ENCODE peak calls at places on chromosomes 16 and 17, in four cellular contexts. One of them, this sample, is unnamed.
A peak's percentile ranks its signal among the peaks of the same experiment; 100 is the strongest.

GRCh38 chr16:89370081-89370511 is 120.3 kb downstream of the ANKRD11 start:
- DNase-seq in omental fat pad: no peak
- DNase-seq in HEK293T: no peak
- DNase-seq in OCI-LY7: no peak
- DNase-seq in this sample: no peak

GRCh38 chr17:65398036-65398787 is 163.2 kb downstream of the AXIN2 start:
- DNase-seq in HEK293T: no peak
- DNase-seq in omental fat pad: no peak
- DNase-seq in OCI-LY7: no peak
- DNase-seq in this sample: no peak

GRCh38 chr17:32541640-32542039 is 54.8 kb downstream of the CDK5R1 start:
- DNase-seq in omental fat pad: no peak
- DNase-seq in OCI-LY7: no peak
- DNase-seq in HEK293T: no peak
- DNase-seq in this sample: no peak

GRCh38 chr17:78316867-78317816 is 42.7 kb downstream of the SOCS3 start:
- DNase-seq in OCI-LY7: no peak
- DNase-seq in HEK293T: no peak
- DNase-seq in omental fat pad: no peak
- DNase-seq in this sample: no peak

GRCh38 chr16:5325932-5326331 is 228.3 kb upstream of the EEF2KMT start:
- DNase-seq in omental fat pad: no peak
- DNase-seq in OCI-LY7: no peak
- DNase-seq in HEK293T: no peak
- DNase-seq in this sample: no peak

GRCh38 chr17:46782250-46782953 is 36.1 kb downstream of the WNT3 start:
- DNase-seq in OCI-LY7: peak; percentile 77
- DNase-seq in omental fat pad: no peak
- DNase-seq in HEK293T: peak; percentile 63
- DNase-seq in this sample: no peak

GRCh38 chr17:44556114-44556853 is 1.0 kb upstream of the FZD2 start:
- DNase-seq in omental fat pad: no peak
- DNase-seq in OCI-LY7: peak; percentile 85
- DNase-seq in HEK293T: peak; percentile 50
- DNase-seq in this sample: no peak

GRCh38 chr17:76872221-76872873 is 4.1 kb downstream of the MGAT5B start:
- DNase-seq in HEK293T: no peak
- DNase-seq in OCI-LY7: no peak
- DNase-seq in omental fat pad: no peak
- DNase-seq in this sample: peak; percentile 70

GRCh38 chr16:88558457-88559442 is 11.5 kb upstream of the ZC3H18 start:
- DNase-seq in OCI-LY7: peak; percentile 65
- DNase-seq in omental fat pad: no peak
- DNase-seq in HEK293T: peak; percentile 70
- DNase-seq in this sample: peak; percentile 69

GRCh38 chr17:31497994-31498826 is 106.7 kb downstream of the RAB11FIP4 start:
- DNase-seq in HEK293T: no peak
- DNase-seq in omental fat pad: no peak
- DNase-seq in OCI-LY7: no peak
- DNase-seq in this sample: no peak

GRCh38 chr17:57551321-57552079 is 193.6 kb downstream of the CCDC182 start:
- DNase-seq in OCI-LY7: peak; percentile 100
- DNase-seq in HEK293T: no peak
- DNase-seq in omental fat pad: no peak
- DNase-seq in this sample: no peak

GRCh38 chr16:73058221-73058615 is 10.3 kb upstream of the ZFHX3 start:
- DNase-seq in omental fat pad: no peak
- DNase-seq in OCI-LY7: peak; percentile 72
- DNase-seq in HEK293T: no peak
- DNase-seq in this sample: no peak

GRCh38 chr17:41404024-41404651 is 6.7 kb upstream of the KRT31 start:
- DNase-seq in HEK293T: no peak
- DNase-seq in OCI-LY7: no peak
- DNase-seq in omental fat pad: no peak
- DNase-seq in this sample: peak; percentile 91